ENCODE peak calls at places on chromosomes 2 and 18, in five cellular contexts. H is GM10248, K is WTC11, O is HepG2, P is mammary epithelial cell. D is an unnamed sample.

GRCh38 chr18:11828772-11829432 is 22.3 kb upstream of the CHMP1B start:
- DNase-seq in H (no peak), K (no peak), O (no peak), P (no peak), D (no peak)

GRCh38 chr2:221447310-221447709 is 124.8 kb downstream of the EPHA4 start:
- DNase-seq in H (no peak), K (peak), O (no peak), P (peak), D (no peak)

GRCh38 chr2:239523147-239523943 is 122.5 kb upstream of the HDAC4 start:
- DNase-seq in H (no peak), K (no peak), O (no peak), P (no peak), D (no peak)

GRCh38 chr2:134124047-134124753 is 129.7 kb upstream of the MGAT5 start:
- DNase-seq in H (no peak), K (no peak), O (peak), P (no peak), D (no peak)

GRCh38 chr2:153394247-153394646 is 84.3 kb downstream of the RPRM start:
- DNase-seq in H (no peak), K (no peak), O (no peak), P (no peak), D (no peak)

GRCh38 chr18:36772339-36772738 is 56.5 kb downstream of the TPGS2 start:
- DNase-seq in H (no peak), K (no peak), O (no peak), P (no peak), D (peak)

GRCh38 chr2:120241709-120242108 is 10.9 kb upstream of the RALB start:
- DNase-seq in H (no peak), K (no peak), O (no peak), P (no peak), D (no peak)

GRCh38 chr2:241546771-241547498 is 11.6 kb upstream of the BOK start:
- DNase-seq in H (no peak), K (no peak), O (peak), P (no peak), D (peak)

GRCh38 chr2:151802315-151802714 is 25.9 kb downstream of the ARL5A start:
- DNase-seq in H (no peak), K (no peak), O (no peak), P (no peak), D (no peak)

GRCh38 chr2:30865892-30866681 is 58.8 kb upstream of the CAPN13 start:
- DNase-seq in H (no peak), K (no peak), O (no peak), P (no peak), D (no peak)

GRCh38 chr2:202671317-202672035 is 36.7 kb downstream of the FAM117B start:
- DNase-seq in H (no peak), K (no peak), O (no peak), P (no peak), D (no peak)

GRCh38 chr2:98730053-98730850 is 680 bp downstream of the MGAT4A start:
- DNase-seq in H (no peak), K (peak), O (peak), P (no peak), D (no peak)

GRCh38 chr2:17610521-17610920 is 70.0 kb downstream of the VSNL1 start:
- DNase-seq in H (no peak), K (no peak), O (no peak), P (no peak), D (no peak)

DNA sequence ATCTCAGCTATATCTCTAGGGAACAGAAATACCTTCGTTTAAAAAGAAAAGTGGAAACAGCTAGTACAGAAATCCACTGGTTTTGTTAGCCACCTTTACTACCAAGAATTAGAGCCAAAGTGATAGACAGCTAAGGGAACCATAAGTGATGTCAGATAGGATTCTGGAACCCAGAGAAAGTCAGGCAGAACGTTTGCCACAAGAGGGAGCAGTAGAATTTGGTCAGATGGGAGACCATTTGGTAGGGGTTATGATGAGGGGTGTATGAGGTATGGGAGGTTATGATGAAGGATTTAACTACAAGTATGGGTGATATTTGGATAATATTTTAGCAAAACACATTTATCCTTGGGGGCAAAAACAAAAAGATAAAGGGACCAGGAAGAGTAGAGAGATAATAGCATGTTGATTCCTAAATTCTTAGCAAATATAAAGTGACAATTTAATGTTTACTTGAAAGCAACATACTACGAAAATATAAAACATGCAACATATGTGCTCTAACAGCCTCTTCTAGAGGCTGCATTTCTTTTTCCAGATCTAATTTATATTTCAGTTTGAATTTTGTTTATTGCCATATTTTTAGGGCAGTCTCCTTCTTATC is 3.3 kb downstream of the SLC8A1 start:
- DNase-seq in H (no peak), K (no peak), O (peak), P (peak), D (peak)
- TF ChIP-seq CTCF in H (peak), K (peak), O (peak), P (peak), D (peak)

DNA sequence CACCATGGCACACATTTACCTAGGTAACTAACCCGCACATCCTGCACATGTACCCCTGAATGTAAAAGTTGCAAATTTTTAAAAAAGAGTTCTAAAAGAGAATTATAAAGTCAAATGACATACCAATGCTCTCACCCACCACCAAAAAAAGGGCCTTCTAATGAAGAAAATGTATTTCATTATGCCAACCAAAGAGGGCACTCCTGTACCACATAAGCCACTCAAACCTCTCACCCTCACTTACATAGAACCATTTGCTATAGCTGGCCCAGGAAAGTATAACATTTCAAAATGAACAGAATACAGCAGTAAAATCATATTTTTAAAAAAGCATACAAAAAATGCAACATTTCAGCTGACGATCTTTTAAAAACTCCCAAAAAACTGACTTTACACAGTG is 241.5 kb upstream of the PKDCC start:
- DNase-seq in H (no peak), K (no peak), O (peak), P (no peak), D (no peak)
- TF ChIP-seq CTCF in H (no peak), K (no peak), O (peak), P (no peak), D (no peak)

GRCh38 chr2:6791682-6792081 is 74.0 kb downstream of the CMPK2 start:
- DNase-seq in H (no peak), K (no peak), O (no peak), P (no peak), D (no peak)
- TF ChIP-seq CTCF in H (no peak), K (no peak), O (peak), P (no peak), D (no peak)

GRCh38 chr18:13456736-13457271 is 238.2 kb downstream of the LDLRAD4 start:
- DNase-seq in H (no peak), K (no peak), O (no peak), P (no peak), D (no peak)

GRCh38 chr18:13453714-13454113 is 235.2 kb downstream of the LDLRAD4 start:
- DNase-seq in H (no peak), K (no peak), O (no peak), P (no peak), D (no peak)

GRCh38 chr18:13455960-13456471 is 237.5 kb downstream of the LDLRAD4 start:
- DNase-seq in H (peak), K (no peak), O (no peak), P (no peak), D (no peak)

GRCh38 chr18:13454363-13455150 is 236.0 kb downstream of the LDLRAD4 start:
- DNase-seq in H (no peak), K (no peak), O (no peak), P (no peak), D (no peak)

DNA sequence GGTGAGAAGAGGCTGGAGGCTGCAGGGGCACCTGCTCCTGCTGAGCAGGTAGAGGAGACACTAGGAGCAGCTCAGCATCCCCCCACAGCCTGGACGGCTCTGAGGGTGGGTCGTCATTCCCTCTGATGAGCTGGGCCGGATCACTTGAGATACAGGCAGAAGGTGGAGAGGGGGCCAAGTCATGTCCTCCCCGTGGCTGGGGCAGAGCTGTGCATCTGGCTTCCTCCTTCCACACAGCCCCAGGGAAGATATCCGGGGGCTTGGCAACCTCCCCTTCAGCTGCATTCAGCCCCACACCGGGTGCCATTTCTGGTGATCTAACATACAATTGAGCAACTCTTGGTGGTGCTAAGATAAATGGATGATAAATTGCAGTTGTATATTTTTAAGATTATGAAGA is 236.9 kb downstream of the LDLRAD4 start:
- DNase-seq in H (no peak), K (no peak), O (no peak), P (no peak), D (no peak)
- TF ChIP-seq CTCF in H (no peak), K (no peak), O (no peak), P (no peak), D (no peak)

DNA sequence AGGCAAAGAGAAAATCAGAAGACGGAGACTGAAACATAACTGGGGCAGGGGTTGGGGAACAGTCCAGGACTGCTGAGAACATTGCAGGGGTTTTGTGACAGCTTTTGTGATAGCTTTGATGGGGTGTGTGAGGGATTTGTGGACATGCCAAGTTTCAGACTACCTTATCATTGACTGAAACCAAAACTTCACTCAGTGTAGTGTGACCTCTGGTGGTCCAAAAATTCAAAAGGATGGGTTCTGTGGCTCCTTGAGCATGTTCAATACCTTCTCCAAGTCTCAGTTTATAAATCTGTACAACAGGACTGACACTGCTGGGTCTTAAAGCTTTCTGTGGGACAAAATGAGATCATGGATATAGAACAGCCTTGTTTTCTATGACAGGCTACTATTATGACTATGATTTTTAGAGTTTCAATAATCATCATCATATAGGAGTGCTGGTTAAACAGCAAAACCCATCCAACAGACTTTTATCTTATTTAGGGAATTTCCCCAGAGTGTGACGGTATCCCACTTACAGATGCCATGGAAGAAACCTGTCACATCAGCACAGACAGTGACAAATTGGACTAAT is 259.2 kb upstream of the SLC14A2 start:
- DNase-seq in H (no peak), K (no peak), O (no peak), P (no peak), D (no peak)
- TF ChIP-seq CTCF in H (no peak), K (no peak), O (no peak), P (no peak), D (peak)

GRCh38 chr18:55589625-55590291 is 1.8 kb upstream of the TCF4 start:
- DNase-seq in H (peak), K (peak), O (no peak), P (peak), D (peak)
- TF ChIP-seq CTCF in H (no peak), K (no peak), O (no peak), P (no peak), D (no peak)

DNA sequence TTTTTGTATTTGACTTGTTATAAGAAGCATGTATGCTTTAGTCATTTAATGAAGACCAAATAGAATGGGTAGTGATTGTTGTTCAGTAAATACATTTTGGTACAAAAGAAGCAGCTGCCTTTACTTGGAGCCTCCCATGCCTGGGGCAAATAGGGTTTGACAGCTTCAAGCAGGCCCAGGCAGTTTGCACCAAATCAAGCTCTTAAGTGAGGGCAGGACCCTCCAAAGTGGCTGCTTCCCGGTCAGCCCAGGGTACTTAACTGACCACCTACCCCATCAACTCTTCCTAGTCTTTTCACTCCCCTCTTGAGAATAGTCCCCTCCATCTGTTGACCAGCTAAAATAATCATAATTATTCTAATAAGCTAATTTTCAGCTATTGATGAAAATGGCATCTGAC is 5.2 kb downstream of the MAPRE3 start:
- DNase-seq in H (no peak), K (no peak), O (no peak), P (no peak), D (no peak)
- TF ChIP-seq CTCF in H (no peak), K (no peak), O (no peak), P (no peak), D (no peak)

DNA sequence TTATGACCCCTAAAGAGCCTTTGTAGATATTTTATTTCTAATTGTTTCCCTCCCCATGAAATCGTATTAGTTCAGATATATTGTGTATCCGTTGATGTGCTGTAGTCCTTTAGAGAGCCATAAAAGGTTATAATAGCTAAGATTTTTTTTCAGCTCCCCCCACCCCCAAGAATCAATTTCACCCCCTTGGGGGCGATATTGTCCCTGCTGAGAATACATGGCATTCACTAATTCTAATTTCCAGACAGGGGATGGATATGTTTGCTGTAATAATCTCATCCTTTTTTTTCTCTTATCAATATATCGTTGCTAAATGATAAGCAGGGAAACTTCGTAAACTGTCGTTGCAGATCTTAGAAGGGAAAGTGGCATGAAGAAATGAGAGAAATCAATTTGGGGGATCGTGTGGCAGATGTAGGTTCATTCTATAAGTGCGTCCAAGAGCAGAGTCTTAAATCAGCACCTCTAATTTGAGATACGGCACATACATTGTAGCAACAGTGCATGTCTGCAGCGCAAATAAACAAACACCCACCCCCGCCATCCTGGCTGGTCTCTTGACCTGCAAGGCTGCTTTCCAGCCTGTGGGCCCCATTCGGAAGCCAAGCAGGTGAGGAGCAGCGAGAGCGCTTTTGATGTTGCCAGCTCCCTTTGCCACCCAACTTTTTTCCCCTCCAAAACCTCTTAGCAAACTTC is 530.9 kb downstream of the TMEM182 start:
- DNase-seq in H (no peak), K (peak), O (no peak), P (no peak), D (no peak)
- TF ChIP-seq CTCF in H (no peak), K (no peak), O (no peak), P (no peak), D (no peak)

GRCh38 chr2:233711312-233712008 is 1.2 kb upstream of the UGT1A5 start:
- DNase-seq in H (peak), K (peak), O (peak), P (peak), D (peak)
- TF ChIP-seq CTCF in H (peak), K (peak), O (peak), P (peak), D (peak)